ENCODE peak calls at places on chromosomes 12 and 14, in nine cellular contexts. W, U, H, E, P, O, J, F and Z are unnamed samples. For H3K4me1, the result is how much of the 10 kb centered on the place peaks cover.

GRCh38 chr14:79483989-79484388 is 727.3 kb downstream of the DIO2 start:
- DNase-seq in W (no peak), U (no peak), H (no peak), E (no peak), P (no peak), O (peak), J (no peak), F (peak), Z (no peak)

GRCh38 chr12:67425394-67425793 is 156.2 kb downstream of the CAND1 start:
- DNase-seq in W (peak), U (peak), H (no peak), E (no peak), P (no peak), O (no peak), J (no peak), F (no peak), Z (no peak)

GRCh38 chr12:48366131-48366530 is 15.4 kb upstream of the ZNF641 start:
- DNase-seq in W (no peak), U (no peak), H (no peak), E (no peak), P (no peak), O (peak), J (no peak), F (no peak), Z (no peak)

GRCh38 chr14:102512713-102513373 is 3.3 kb upstream of the ANKRD9 start:
- DNase-seq in W (no peak), U (no peak), H (no peak), E (no peak), P (no peak), O (no peak), J (no peak), F (no peak), Z (no peak)

GRCh38 chr12:58509116-58509885 is 411.0 kb downstream of the LRIG3 start:
- DNase-seq in W (peak), U (no peak), H (no peak), E (no peak), P (no peak), O (no peak), J (no peak), F (no peak), Z (no peak)

GRCh38 chr14:60163741-60164140 is 1.5 kb downstream of the DHRS7 start:
- DNase-seq in W (no peak), U (no peak), H (no peak), E (no peak), P (no peak), O (no peak), J (no peak), F (no peak), Z (no peak)

GRCh38 chr14:67951529-67952120 is 132.0 kb downstream of the RAD51B start:
- DNase-seq in W (no peak), U (no peak), H (no peak), E (no peak), P (no peak), O (no peak), J (no peak), F (no peak), Z (no peak)

GRCh38 chr12:111076199-111076598 is 155.8 kb upstream of the MYL2 start:
- DNase-seq in W (no peak), U (no peak), H (no peak), E (no peak), P (no peak), O (no peak), J (no peak), F (no peak), Z (no peak)

GRCh38 chr12:6312529-6313325 is 2.2 kb downstream of the PLEKHG6 start:
- DNase-seq in W (no peak), U (peak), H (no peak), E (no peak), P (peak), O (peak), J (no peak), F (peak), Z (no peak)

GRCh38 chr12:27577688-27578087 is 53.7 kb downstream of the PPFIBP1 start:
- DNase-seq in W (no peak), U (no peak), H (no peak), E (no peak), P (no peak), O (no peak), J (no peak), F (no peak), Z (no peak)

GRCh38 chr12:115639667-115640012 is 637.9 kb downstream of the MED13L start:
- DNase-seq in W (no peak), U (no peak), H (no peak), E (no peak), P (no peak), O (peak), J (no peak), F (no peak), Z (no peak)

GRCh38 chr14:69360438-69361108 is 37.5 kb downstream of the ERH start:
- DNase-seq in W (no peak), U (no peak), H (no peak), E (no peak), P (no peak), O (no peak), J (peak), F (no peak), Z (no peak)

GRCh38 chr12:14959126-14959440 is 2.3 kb downstream of the ARHGDIB start:
- DNase-seq in W (no peak), U (peak), H (no peak), E (no peak), P (no peak), O (no peak), J (no peak), F (no peak), Z (no peak)

GRCh38 chr14:32681598-32681997 is 257.1 kb upstream of the NPAS3 start:
- DNase-seq in W (no peak), U (no peak), H (no peak), E (no peak), P (no peak), O (no peak), J (no peak), F (no peak), Z (no peak)

GRCh38 chr14:101563352-101563653 is 2.0 kb downstream of the DIO3 start:
- DNase-seq in W (no peak), U (no peak), H (no peak), E (no peak), P (no peak), O (no peak), J (no peak), F (no peak), Z (no peak)

GRCh38 chr12:50102648-50103309 is 1.0 kb upstream of the GPD1 start:
- DNase-seq in W (no peak), U (no peak), H (no peak), E (no peak), P (no peak), O (no peak), J (no peak), F (no peak), Z (no peak)
- H3K27ac ChIP-seq in W (no peak), U (no peak), H (no peak), E (no peak), P (no peak), O (no peak), J (no peak), F (no peak), Z (peak)

DNA sequence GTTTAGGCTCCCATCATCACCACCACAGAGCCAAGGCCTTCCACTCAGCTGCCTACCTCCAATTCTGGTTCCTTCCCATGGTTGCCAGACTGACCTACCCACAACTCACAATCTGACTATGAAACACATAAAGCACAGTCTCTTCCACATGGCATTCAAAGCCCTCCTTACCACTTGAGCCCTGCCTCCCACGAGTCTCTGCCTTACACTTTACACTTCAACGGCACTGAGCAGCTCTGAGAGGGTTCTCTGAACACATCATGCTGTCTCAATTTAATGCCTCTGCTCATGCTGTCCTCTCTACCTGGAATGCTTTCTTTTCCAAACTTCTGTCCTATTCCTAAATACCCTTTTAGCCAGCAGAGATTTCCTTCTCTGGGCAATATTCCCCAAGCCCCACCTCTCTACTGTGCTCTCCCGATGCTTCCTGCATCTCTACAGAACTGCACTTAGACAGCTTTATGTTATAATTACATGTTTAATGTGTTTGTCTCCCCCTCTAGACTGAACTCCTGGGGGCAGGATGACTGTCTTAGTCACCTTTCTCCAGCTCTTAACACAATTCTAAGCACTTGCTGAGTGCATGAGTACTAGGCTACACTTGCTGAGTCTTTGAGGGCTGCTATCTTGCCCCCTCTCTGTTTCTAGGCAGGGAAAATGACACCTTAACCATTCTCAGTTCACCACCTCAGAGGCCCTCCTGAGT is 23.4 kb downstream of the FMNL3 start:
- DNase-seq in W (no peak), U (no peak), H (no peak), E (no peak), P (no peak), O (peak), J (no peak), F (no peak), Z (no peak)
- H3K4me1 ChIP-seq in W (under half), U (under half), H (half or more), E (under half), P (under half), O (under half), J (under half), F (under half), Z (under half)

DNA sequence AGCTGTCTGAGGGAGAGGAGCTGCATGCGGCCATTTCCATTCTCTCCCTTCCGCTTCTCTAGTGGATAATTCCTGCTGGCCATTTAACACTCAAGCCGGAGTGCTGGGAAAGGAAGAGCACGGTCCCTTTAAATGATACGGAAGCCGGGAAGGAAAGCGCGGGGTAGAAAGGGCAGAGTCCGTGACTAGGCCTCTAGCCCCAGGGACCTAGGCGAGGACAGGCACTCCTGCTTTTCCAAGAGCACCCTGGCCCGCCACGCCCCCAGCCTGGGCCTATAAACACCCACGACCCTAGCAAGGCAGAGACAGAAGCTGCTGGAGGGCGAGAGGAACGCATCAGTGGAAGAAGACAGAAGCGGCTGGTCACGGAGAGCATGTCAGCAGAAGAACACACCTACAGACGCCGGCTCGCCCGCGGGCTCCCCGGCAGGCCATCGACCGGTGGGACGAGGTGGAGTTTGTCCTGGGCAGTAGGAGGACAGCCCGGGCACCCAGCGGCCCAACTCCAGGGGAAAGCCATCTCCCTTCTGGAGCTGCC is 1206.6 kb upstream of the TMEM132C start:
- DNase-seq in W (no peak), U (peak), H (no peak), E (no peak), P (no peak), O (no peak), J (no peak), F (no peak), Z (no peak)
- H3K4me3 ChIP-seq in W (no peak), U (peak), H (peak), E (no peak), P (no peak), O (no peak), J (no peak), F (no peak), Z (no peak)

GRCh38 chr14:95651028-95651427 is 35.2 kb upstream of the TCL1B start:
- DNase-seq in W (no peak), U (no peak), H (no peak), E (no peak), P (no peak), O (peak), J (no peak), F (peak), Z (no peak)
- H3K27ac ChIP-seq in W (no peak), U (no peak), H (no peak), E (no peak), P (no peak), O (no peak), J (no peak), F (no peak), Z (no peak)

GRCh38 chr14:70909788-70910614 is 2.7 kb downstream of the PCNX1 start:
- DNase-seq in W (no peak), U (no peak), H (no peak), E (no peak), P (no peak), O (peak), J (no peak), F (no peak), Z (no peak)
- H3K4me1 ChIP-seq in W (under half), U (under half), H (half or more), E (under half), P (under half), O (under half), J (under half), F (under half), Z (under half)

GRCh38 chr14:49982522-49982951 is 89.7 kb downstream of the ARF6 start:
- DNase-seq in W (peak), U (no peak), H (no peak), E (no peak), P (no peak), O (no peak), J (peak), F (no peak), Z (no peak)
- H3K4me3 ChIP-seq in W (peak), U (no peak), H (peak), E (peak), P (peak), O (no peak), J (no peak), F (no peak), Z (peak)

GRCh38 chr12:89791286-89791685 is 82.6 kb upstream of the ATP2B1 start:
- DNase-seq in W (no peak), U (no peak), H (no peak), E (no peak), P (no peak), O (no peak), J (no peak), F (no peak), Z (no peak)

GRCh38 chr12:89786177-89786810 is 77.7 kb upstream of the ATP2B1 start:
- DNase-seq in W (peak), U (no peak), H (no peak), E (no peak), P (no peak), O (no peak), J (no peak), F (no peak), Z (no peak)

GRCh38 chr12:89793946-89794345 is 85.3 kb upstream of the ATP2B1 start:
- DNase-seq in W (no peak), U (no peak), H (no peak), E (no peak), P (no peak), O (no peak), J (no peak), F (no peak), Z (no peak)

GRCh38 chr12:89789862-89790261 is 81.2 kb upstream of the ATP2B1 start:
- DNase-seq in W (no peak), U (no peak), H (no peak), E (no peak), P (no peak), O (no peak), J (no peak), F (no peak), Z (no peak)
- H3K27ac ChIP-seq in W (no peak), U (no peak), H (no peak), E (no peak), P (no peak), O (no peak), J (no peak), F (no peak), Z (peak)

DNA sequence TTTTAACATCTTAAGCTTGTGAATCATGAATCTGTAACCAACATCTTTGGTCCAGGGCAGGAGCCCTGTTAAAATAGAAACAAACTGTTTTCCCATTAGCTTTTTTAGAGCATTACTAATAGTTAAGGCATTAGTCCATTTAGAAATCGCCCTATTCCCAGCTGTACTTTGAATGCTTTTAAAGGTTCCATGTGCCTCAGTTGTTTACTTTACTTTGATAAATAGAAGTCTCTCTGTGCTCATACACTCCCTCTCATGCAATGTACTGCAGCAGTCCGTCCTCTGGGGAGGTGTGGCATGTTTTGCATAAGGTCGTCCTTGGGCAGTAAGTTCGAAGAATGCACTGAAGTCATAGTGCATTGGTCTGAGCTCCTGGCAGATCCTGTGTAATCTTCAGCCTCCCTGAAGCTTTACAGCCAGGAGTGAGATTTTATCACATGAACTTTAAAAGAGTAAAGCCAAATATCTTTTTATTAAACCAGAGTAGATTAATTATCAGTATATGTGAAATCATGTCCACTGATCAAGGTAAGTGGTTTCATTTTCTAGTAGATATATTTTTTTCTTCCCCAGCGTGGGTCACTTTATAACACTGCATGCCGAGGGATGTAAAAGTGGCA is 134.7 kb downstream of the FGD4 start:
- DNase-seq in W (peak), U (peak), H (peak), E (peak), P (peak), O (peak), J (peak), F (no peak), Z (peak)
- H3K4me1 ChIP-seq in W (under half), U (under half), H (half or more), E (under half), P (under half), O (under half), J (under half), F (under half), Z (half or more)

DNA sequence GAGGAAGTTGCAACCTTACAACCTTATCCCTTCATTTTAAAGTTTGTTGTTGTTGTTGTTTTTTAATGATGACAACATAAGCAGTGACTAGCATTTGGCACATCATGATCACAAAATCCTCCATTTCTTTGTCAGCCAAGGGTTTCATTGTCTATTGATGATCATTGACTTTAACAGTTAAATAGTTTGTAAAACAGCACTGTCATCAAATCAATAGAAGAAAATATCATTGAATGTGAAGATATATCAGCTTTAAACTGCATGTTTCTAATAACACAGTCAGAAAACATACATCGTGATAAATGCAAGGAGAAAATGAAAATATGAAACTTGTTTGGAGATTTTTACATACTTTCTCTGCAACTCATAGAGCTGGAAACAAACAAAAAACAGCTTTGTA is 922.3 kb upstream of the LRFN5 start:
- DNase-seq in W (no peak), U (no peak), H (no peak), E (no peak), P (no peak), O (no peak), J (no peak), F (no peak), Z (no peak)
- H3K4me3 ChIP-seq in W (no peak), U (no peak), H (no peak), E (no peak), P (no peak), O (no peak), J (no peak), F (no peak), Z (no peak)